ENCODE peak calls at places on chromosomes 11 and 22, in eight cellular contexts. C is stimulated activated CD8-positive, alpha-beta memory T cell treated with anti-CD3 and anti-CD28 coated beads, Interleukin-7, amount 100 ng/mL, for 1 hour; U is astrocyte of the spinal cord; P is amygdala; L is fibroblast of the aortic adventitia; Y is ovary; T is activated naive CD4-positive, alpha-beta T cell; O is NCI-H82. I is an unnamed sample.

GRCh38 chr11:102422817-102423725 is 29.5 kb downstream of the TMEM123 start:
- DNase-seq in U (no peak), L (no peak), C (no peak), Y (no peak), T (no peak), O (peak; percentile 53), P (no peak), I (no peak)

GRCh38 chr11:75771646-75772410 is 3.2 kb downstream of the DGAT2 start:
- DNase-seq in U (peak; percentile 10), T (no peak), O (no peak), C (no peak), P (no peak), Y (no peak), L (peak; percentile 91), I (peak; percentile 72)

GRCh38 chr22:31637375-31637937 is 24.6 kb downstream of the PISD start:
- DNase-seq in C (no peak), Y (no peak), T (no peak), O (no peak), U (no peak), P (no peak), L (no peak), I (no peak)

GRCh38 chr11:68053117-68053516 is 14.3 kb downstream of the TCIRG1 start:
- DNase-seq in C (no peak), T (no peak), U (no peak), Y (no peak), L (no peak), O (no peak), P (no peak), I (peak; percentile 12)

GRCh38 chr22:31872209-31872608 is 72.1 kb upstream of the YWHAH start:
- DNase-seq in T (no peak), L (no peak), Y (no peak), C (no peak), P (no peak), U (no peak), O (no peak), I (no peak)

GRCh38 chr22:44574057-44574456 is 76.0 kb upstream of the RTL6 start:
- DNase-seq in U (peak; percentile 47), Y (peak; percentile 64), P (no peak), T (no peak), C (no peak), L (peak; percentile 93), O (no peak), I (peak; percentile 78)

GRCh38 chr22:50268655-50269113 is 1.5 kb downstream of the MAPK11 start:
- DNase-seq in T (no peak), Y (peak; percentile 85), L (no peak), O (no peak), U (no peak), C (no peak), P (no peak), I (no peak)

GRCh38 chr11:12278766-12279671 is 98.4 kb upstream of the PARVA start:
- DNase-seq in T (no peak), P (no peak), C (no peak), O (no peak), Y (no peak), L (no peak), U (no peak), I (no peak)

GRCh38 chr22:43846966-43847365 is 15.3 kb downstream of the SULT4A1 start:
- DNase-seq in P (no peak), T (no peak), Y (peak; percentile 21), O (no peak), L (no peak), C (no peak), U (no peak), I (no peak)

GRCh38 chr11:113373306-113373705 is 14.3 kb upstream of the ANKK1 start:
- DNase-seq in C (no peak), U (peak; percentile 28), P (no peak), Y (no peak), L (peak; percentile 35), T (no peak), O (no peak), I (peak; percentile 55)

GRCh38 chr22:38735465-38736256 is 20.1 kb downstream of the SUN2 start:
- DNase-seq in L (no peak), U (no peak), C (no peak), O (no peak), Y (no peak), P (no peak), T (no peak), I (no peak)

GRCh38 chr11:101510608-101511007 is 73.2 kb downstream of the TRPC6 start:
- DNase-seq in L (no peak), T (no peak), Y (no peak), P (no peak), O (no peak), U (no peak), C (no peak), I (no peak)

GRCh38 chr11:62647609-62648005 is 1.2 kb upstream of the GANAB start:
- DNase-seq in U (no peak), T (no peak), P (no peak), L (no peak), C (no peak), Y (no peak), O (no peak), I (no peak)

GRCh38 chr11:105588001-105588400 is 21.9 kb upstream of the GRIA4 start:
- DNase-seq in Y (no peak), O (no peak), P (no peak), U (peak; percentile 81), T (no peak), L (peak; percentile 26), C (no peak), I (peak; percentile 67)

GRCh38 chr22:44256085-44256484 is 56.7 kb downstream of the SHISAL1 start:
- DNase-seq in L (no peak), P (no peak), C (no peak), U (no peak), O (no peak), T (no peak), Y (no peak), I (no peak)

GRCh38 chr11:71999360-71999759 is 651 bp downstream of the IL18BP start:
- DNase-seq in C (no peak), L (peak; percentile 67), Y (peak; percentile 61), P (no peak), U (peak; percentile 27), O (no peak), T (no peak), I (peak; percentile 80)

GRCh38 chr22:19942071-19942885 is 660 bp upstream of the TXNRD2 start:
- DNase-seq in T (no peak), P (no peak), U (peak; percentile 81), O (peak; percentile 61), Y (no peak), L (peak; percentile 86), C (no peak), I (peak; percentile 77)